ENCODE peak calls at places on chromosomes 3 and 15, in four cellular contexts. One of them, this sample, is unnamed.

GRCh38 chr3:196996454-196997265 is 28.0 kb upstream of the PIGZ start:
- DNase-seq in AG10803: no peak
- DNase-seq in tibial artery: peak
- DNase-seq in tibial nerve: no peak
- DNase-seq in this sample: no peak

GRCh38 chr15:93900476-93901400 is 330.6 kb upstream of the MCTP2 start:
- DNase-seq in AG10803: no peak
- DNase-seq in tibial artery: no peak
- DNase-seq in tibial nerve: no peak
- DNase-seq in this sample: no peak

GRCh38 chr3:175662815-175663214 is 803.7 kb downstream of the NAALADL2 start:
- DNase-seq in tibial artery: no peak
- DNase-seq in AG10803: no peak
- DNase-seq in tibial nerve: no peak
- DNase-seq in this sample: no peak

GRCh38 chr3:83216919-83217594 is 1455.6 kb upstream of the GBE1 start:
- DNase-seq in tibial artery: no peak
- DNase-seq in AG10803: no peak
- DNase-seq in tibial nerve: no peak
- DNase-seq in this sample: no peak

GRCh38 chr3:137222736-137223135 is 265.0 kb downstream of the IL20RB start:
- DNase-seq in tibial artery: no peak
- DNase-seq in tibial nerve: no peak
- DNase-seq in AG10803: no peak
- DNase-seq in this sample: no peak

GRCh38 chr15:32029409-32029861 is 880 bp upstream of the CHRNA7 start:
- DNase-seq in AG10803: no peak
- DNase-seq in tibial nerve: no peak
- DNase-seq in tibial artery: no peak
- DNase-seq in this sample: no peak

GRCh38 chr15:25052191-25052999 is 97.6 kb downstream of the SNRPN start:
- DNase-seq in tibial artery: peak
- DNase-seq in AG10803: no peak
- DNase-seq in tibial nerve: no peak
- DNase-seq in this sample: no peak

GRCh38 chr3:63279000-63279366 is 875 bp downstream of the SYNPR start:
- DNase-seq in AG10803: no peak
- DNase-seq in tibial artery: no peak
- DNase-seq in tibial nerve: no peak
- DNase-seq in this sample: no peak

GRCh38 chr3:18900994-18901393 is 247.3 kb upstream of the KCNH8 start:
- DNase-seq in tibial nerve: no peak
- DNase-seq in tibial artery: no peak
- DNase-seq in AG10803: no peak
- DNase-seq in this sample: no peak

GRCh38 chr3:38655708-38656300 is 6.3 kb upstream of the SCN5A start:
- DNase-seq in tibial nerve: no peak
- DNase-seq in tibial artery: no peak
- DNase-seq in AG10803: no peak
- DNase-seq in this sample: no peak

GRCh38 chr3:94162700-94163099 is 99.8 kb downstream of the NSUN3 start:
- DNase-seq in AG10803: peak
- DNase-seq in tibial artery: no peak
- DNase-seq in tibial nerve: no peak
- DNase-seq in this sample: no peak

GRCh38 chr3:183895774-183896173 is 11.1 kb upstream of the PARL start:
- DNase-seq in AG10803: no peak
- DNase-seq in tibial nerve: no peak
- DNase-seq in tibial artery: no peak
- DNase-seq in this sample: no peak

GRCh38 chr15:40238927-40239591 is at the start of gene PAK6:
- DNase-seq in tibial nerve: no peak
- DNase-seq in AG10803: peak
- DNase-seq in tibial artery: no peak
- DNase-seq in this sample: no peak

GRCh38 chr15:91491131-91491950 is 362.2 kb upstream of the SLCO3A1 start:
- DNase-seq in AG10803: peak
- DNase-seq in tibial nerve: no peak
- DNase-seq in tibial artery: no peak
- DNase-seq in this sample: peak

GRCh38 chr15:29470794-29471193 is 201.2 kb upstream of the NSMCE3 start:
- DNase-seq in tibial artery: no peak
- DNase-seq in AG10803: no peak
- DNase-seq in tibial nerve: no peak
- DNase-seq in this sample: no peak

GRCh38 chr3:187243933-187244564 is 46.8 kb downstream of the RTP1 start:
- DNase-seq in AG10803: peak
- DNase-seq in tibial artery: no peak
- DNase-seq in tibial nerve: peak
- DNase-seq in this sample: no peak

GRCh38 chr15:50675524-50676144 is 11.0 kb downstream of the TRPM7 start:
- DNase-seq in AG10803: peak
- DNase-seq in tibial nerve: peak
- DNase-seq in tibial artery: no peak
- DNase-seq in this sample: no peak

GRCh38 chr3:39752751-39753150 is 56.7 kb upstream of the MYRIP start:
- DNase-seq in AG10803: no peak
- DNase-seq in tibial artery: no peak
- DNase-seq in tibial nerve: no peak
- DNase-seq in this sample: no peak

GRCh38 chr15:48925714-48926223 is 38.0 kb downstream of the SHC4 start:
- DNase-seq in AG10803: peak
- DNase-seq in tibial artery: no peak
- DNase-seq in tibial nerve: no peak
- DNase-seq in this sample: no peak

GRCh38 chr3:172987268-172987667 is 153.8 kb downstream of the SPATA16 start:
- DNase-seq in tibial artery: no peak
- DNase-seq in tibial nerve: no peak
- DNase-seq in AG10803: no peak
- DNase-seq in this sample: no peak

GRCh38 chr3:32913790-32914446 is 37.5 kb upstream of the CCR4 start:
- DNase-seq in tibial artery: peak
- DNase-seq in AG10803: peak
- DNase-seq in tibial nerve: peak
- DNase-seq in this sample: no peak

GRCh38 chr3:159619341-159619885 is 369.2 kb upstream of the IL12A start:
- DNase-seq in AG10803: peak
- DNase-seq in tibial nerve: no peak
- DNase-seq in tibial artery: no peak
- DNase-seq in this sample: no peak

GRCh38 chr3:182861345-182861744 is 68.0 kb downstream of the ATP11B start:
- DNase-seq in AG10803: peak
- DNase-seq in tibial nerve: no peak
- DNase-seq in tibial artery: no peak
- DNase-seq in this sample: no peak

GRCh38 chr3:170002829-170003228 is 35.0 kb upstream of the GPR160 start:
- DNase-seq in tibial artery: no peak
- DNase-seq in tibial nerve: no peak
- DNase-seq in AG10803: no peak
- DNase-seq in this sample: no peak

GRCh38 chr3:143977326-143978262 is 6.0 kb downstream of the DIPK2A start:
- DNase-seq in AG10803: peak
- DNase-seq in tibial artery: no peak
- DNase-seq in tibial nerve: no peak
- DNase-seq in this sample: no peak

GRCh38 chr3:192409203-192409837 is 318.0 kb downstream of the FGF12 start:
- DNase-seq in tibial artery: peak
- DNase-seq in AG10803: peak
- DNase-seq in tibial nerve: no peak
- DNase-seq in this sample: no peak
- H3K4me3 ChIP-seq in tibial artery: peak
- H3K4me3 ChIP-seq in AG10803: no peak
- H3K4me3 ChIP-seq in tibial nerve: peak
- H3K4me3 ChIP-seq in this sample: no peak

GRCh38 chr3:55690161-55690560 is 203.1 kb upstream of the WNT5A start:
- DNase-seq in tibial artery: no peak
- DNase-seq in tibial nerve: no peak
- DNase-seq in AG10803: no peak
- DNase-seq in this sample: no peak
- H3K4me3 ChIP-seq in tibial artery: no peak
- H3K4me3 ChIP-seq in tibial nerve: no peak
- H3K4me3 ChIP-seq in AG10803: no peak
- H3K4me3 ChIP-seq in this sample: no peak

GRCh38 chr3:104521606-104522336 is 844.9 kb upstream of the ALCAM start:
- DNase-seq in tibial nerve: no peak
- DNase-seq in tibial artery: no peak
- DNase-seq in AG10803: no peak
- DNase-seq in this sample: no peak

GRCh38 chr3:104523136-104523535 is 843.6 kb upstream of the ALCAM start:
- DNase-seq in tibial nerve: no peak
- DNase-seq in AG10803: no peak
- DNase-seq in tibial artery: no peak
- DNase-seq in this sample: no peak

GRCh38 chr3:104519068-104519467 is 847.6 kb upstream of the ALCAM start:
- DNase-seq in AG10803: no peak
- DNase-seq in tibial nerve: no peak
- DNase-seq in tibial artery: no peak
- DNase-seq in this sample: no peak

GRCh38 chr3:104519468-104519867 is 847.2 kb upstream of the ALCAM start:
- DNase-seq in tibial nerve: no peak
- DNase-seq in tibial artery: no peak
- DNase-seq in AG10803: no peak
- DNase-seq in this sample: no peak

DNA sequence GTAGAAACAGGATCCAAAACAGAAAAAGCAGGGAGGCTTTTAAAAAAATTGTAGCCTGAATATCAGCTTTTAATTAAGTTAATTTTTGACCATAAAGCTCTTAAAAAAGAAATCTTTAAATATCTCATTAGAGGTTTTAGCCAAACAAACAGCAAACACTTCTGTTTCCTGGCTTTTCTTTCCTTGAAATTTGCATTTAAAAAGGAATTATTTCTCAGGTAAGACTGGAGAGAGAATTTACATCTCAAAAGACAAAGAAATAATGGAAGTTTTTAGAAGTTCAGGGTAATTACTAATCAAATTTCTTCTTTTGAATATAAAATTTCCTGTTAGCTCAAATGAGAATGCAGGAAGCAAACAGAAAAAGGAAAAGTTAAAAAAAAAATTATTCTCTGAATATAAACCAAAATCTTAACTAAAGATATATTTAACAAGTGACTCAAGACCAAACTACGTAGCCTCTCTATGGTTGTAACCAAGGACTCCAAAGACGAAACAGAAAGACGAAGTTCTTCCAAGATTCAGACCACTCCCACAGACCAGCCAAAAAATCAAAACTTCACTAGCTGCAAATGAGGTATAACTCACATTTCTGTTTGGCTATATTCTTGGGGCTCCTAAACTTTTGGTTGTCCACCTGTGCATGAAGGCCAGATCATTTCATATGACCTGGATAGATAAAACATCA is 846.6 kb upstream of the ALCAM start:
- DNase-seq in AG10803: no peak
- DNase-seq in tibial artery: no peak
- DNase-seq in tibial nerve: no peak
- DNase-seq in this sample: no peak
- H3K4me3 ChIP-seq in AG10803: no peak
- H3K4me3 ChIP-seq in tibial artery: no peak
- H3K4me3 ChIP-seq in tibial nerve: no peak
- H3K4me3 ChIP-seq in this sample: no peak

GRCh38 chr3:53104762-53105161 is 25.5 kb downstream of the RFT1 start:
- DNase-seq in tibial nerve: no peak
- DNase-seq in AG10803: peak
- DNase-seq in tibial artery: no peak
- DNase-seq in this sample: no peak

GRCh38 chr3:53114011-53114400 is 16.2 kb downstream of the RFT1 start:
- DNase-seq in AG10803: peak
- DNase-seq in tibial nerve: peak
- DNase-seq in tibial artery: peak
- DNase-seq in this sample: peak

GRCh38 chr3:53113293-53114010 is 16.8 kb downstream of the RFT1 start:
- DNase-seq in tibial artery: no peak
- DNase-seq in tibial nerve: no peak
- DNase-seq in AG10803: no peak
- DNase-seq in this sample: no peak

GRCh38 chr3:53109822-53110771 is 20.1 kb downstream of the RFT1 start:
- DNase-seq in tibial nerve: peak
- DNase-seq in tibial artery: peak
- DNase-seq in AG10803: peak
- DNase-seq in this sample: no peak

DNA sequence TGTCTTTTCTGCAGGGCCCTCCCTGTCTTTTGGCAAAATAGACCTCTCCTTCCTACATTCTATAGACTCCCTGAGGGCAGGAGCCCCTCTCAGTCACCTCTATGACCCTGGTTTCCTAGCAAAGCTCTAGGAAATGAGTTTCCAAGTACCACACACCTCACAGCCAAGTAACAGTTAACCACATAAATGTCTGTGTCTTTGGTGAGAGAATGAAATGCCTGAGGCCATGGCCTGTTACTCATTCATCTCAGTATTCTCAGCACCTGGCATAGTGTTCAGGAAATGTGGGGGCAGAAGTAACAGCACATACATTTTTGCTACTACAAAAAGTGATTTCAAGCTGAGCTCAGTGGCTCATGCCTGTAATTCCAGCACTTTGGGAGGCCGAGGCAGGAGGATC is 21.0 kb downstream of the RFT1 start:
- DNase-seq in AG10803: peak
- DNase-seq in tibial nerve: no peak
- DNase-seq in tibial artery: no peak
- DNase-seq in this sample: no peak
- H3K4me3 ChIP-seq in AG10803: no peak
- H3K4me3 ChIP-seq in tibial nerve: no peak
- H3K4me3 ChIP-seq in tibial artery: no peak
- H3K4me3 ChIP-seq in this sample: no peak

DNA sequence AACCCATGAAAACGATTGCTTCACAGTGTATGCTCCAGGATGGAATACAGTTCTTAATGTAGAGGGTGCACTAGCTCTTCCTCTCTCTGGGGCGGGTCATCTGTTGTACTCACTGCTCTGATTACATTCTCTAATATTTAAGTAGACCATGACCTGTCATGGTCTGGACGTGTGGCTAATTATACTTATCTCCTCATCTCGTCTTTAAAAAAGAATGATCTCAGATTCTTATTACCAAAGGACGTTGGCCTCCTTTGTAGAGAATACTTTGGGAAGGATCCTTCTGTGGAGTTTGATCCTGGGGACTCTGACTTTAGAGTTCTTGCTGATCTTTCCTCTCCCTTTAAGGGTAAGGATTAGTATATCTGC is 48.4 kb upstream of the TRAK1 start:
- DNase-seq in tibial artery: no peak
- DNase-seq in AG10803: peak
- DNase-seq in tibial nerve: no peak
- DNase-seq in this sample: no peak
- H3K4me3 ChIP-seq in tibial artery: no peak
- H3K4me3 ChIP-seq in AG10803: no peak
- H3K4me3 ChIP-seq in tibial nerve: no peak
- H3K4me3 ChIP-seq in this sample: no peak